ENCODE peak calls at places on chromosomes 6 and 20, in six cellular contexts. W is HepG2, L is left ventricle myocardium inferior, I is Peyer's patch, U is ascending aorta, Q is cardiac muscle cell. G is an unnamed sample.

GRCh38 chr6:18564775-18565174 is 177.6 kb downstream of the RNF144B start:
- DNase-seq in L (no peak), Q (no peak), U (no peak), W (no peak), I (no peak), G (no peak)

GRCh38 chr20:32356935-32357868 is 929 bp upstream of the ASXL1 start:
- DNase-seq in L (no peak), Q (peak), I (peak), W (peak), U (no peak), G (peak)

GRCh38 chr6:2697291-2697690 is 53.4 kb downstream of the MYLK4 start:
- DNase-seq in L (no peak), I (no peak), Q (no peak), U (no peak), W (no peak), G (no peak)

GRCh38 chr6:136051140-136051775 is 198.9 kb downstream of the MTFR2 start:
- DNase-seq in I (no peak), Q (no peak), W (no peak), L (no peak), U (no peak), G (no peak)

GRCh38 chr6:31680841-31681671 is at the start of gene LY6G5C:
- DNase-seq in U (peak), L (peak), Q (peak), I (peak), W (peak), G (peak)

GRCh38 chr6:34709386-34709785 is 12.8 kb upstream of the ILRUN start:
- DNase-seq in W (no peak), L (peak), U (no peak), I (no peak), Q (peak), G (peak)

GRCh38 chr6:147567141-147567805 is 58.8 kb downstream of the SAMD5 start:
- DNase-seq in U (no peak), I (no peak), W (no peak), L (no peak), Q (no peak), G (no peak)

GRCh38 chr20:2693996-2694471 is 1.5 kb downstream of the EBF4 start:
- DNase-seq in L (no peak), Q (no peak), W (no peak), U (no peak), I (peak), G (no peak)

GRCh38 chr6:24283043-24283985 is 74.5 kb downstream of the DCDC2 start:
- DNase-seq in U (no peak), I (peak), W (peak), Q (peak), L (peak), G (peak)

GRCh38 chr6:134537146-134537555 is 219.2 kb upstream of the SGK1 start:
- DNase-seq in I (no peak), W (no peak), U (no peak), Q (no peak), L (no peak), G (no peak)

GRCh38 chr20:59640267-59640666 is 35.9 kb downstream of the PHACTR3 start:
- DNase-seq in W (no peak), I (no peak), L (no peak), Q (no peak), U (no peak), G (no peak)

GRCh38 chr6:160750276-160750689 is 48.2 kb downstream of the PLG start:
- DNase-seq in Q (peak), I (no peak), W (peak), L (no peak), U (no peak), G (no peak)

GRCh38 chr6:154650351-154650750 is 82.9 kb upstream of the SCAF8 start:
- DNase-seq in U (no peak), W (no peak), L (no peak), Q (no peak), I (no peak), G (no peak)

GRCh38 chr20:32456869-32457421 is 98.8 kb downstream of the ASXL1 start:
- DNase-seq in Q (peak), I (no peak), L (no peak), W (no peak), U (no peak), G (no peak)

GRCh38 chr6:52576392-52577021 is 353 bp downstream of the TRAM2 start:
- DNase-seq in Q (no peak), W (peak), I (peak), U (no peak), L (peak), G (no peak)

GRCh38 chr6:112618796-112619195 is 271.7 kb downstream of the RFPL4B start:
- DNase-seq in U (no peak), I (no peak), W (no peak), Q (peak), L (no peak), G (no peak)

GRCh38 chr20:35006009-35006408 is 50.3 kb downstream of the MYH7B start:
- DNase-seq in W (no peak), L (no peak), I (peak), U (no peak), Q (no peak), G (no peak)

GRCh38 chr6:77620290-77620882 is 32.5 kb upstream of the MEI4 start:
- DNase-seq in Q (peak), I (no peak), L (no peak), U (no peak), W (peak), G (no peak)

GRCh38 chr6:79373880-79374279 is 139.4 kb upstream of the HMGN3 start:
- DNase-seq in U (no peak), I (no peak), W (no peak), Q (no peak), L (no peak), G (no peak)

GRCh38 chr20:46400828-46401477 is 5.5 kb downstream of the ELMO2 start:
- DNase-seq in I (no peak), U (no peak), W (no peak), L (no peak), Q (no peak), G (no peak)

GRCh38 chr6:12335717-12336116 is 45.6 kb downstream of the EDN1 start:
- DNase-seq in I (no peak), W (no peak), Q (no peak), U (no peak), L (no peak), G (no peak)
- TF ChIP-seq CTCF in I (no peak), W (peak), Q (no peak), U (no peak), L (no peak), G (no peak)

GRCh38 chr20:33532753-33533459 is 43.0 kb downstream of the CBFA2T2 start:
- DNase-seq in U (no peak), Q (no peak), W (no peak), L (no peak), I (no peak), G (no peak)

GRCh38 chr20:33526769-33527168 is 36.9 kb downstream of the CBFA2T2 start:
- DNase-seq in L (no peak), W (no peak), U (no peak), I (no peak), Q (no peak), G (no peak)

DNA sequence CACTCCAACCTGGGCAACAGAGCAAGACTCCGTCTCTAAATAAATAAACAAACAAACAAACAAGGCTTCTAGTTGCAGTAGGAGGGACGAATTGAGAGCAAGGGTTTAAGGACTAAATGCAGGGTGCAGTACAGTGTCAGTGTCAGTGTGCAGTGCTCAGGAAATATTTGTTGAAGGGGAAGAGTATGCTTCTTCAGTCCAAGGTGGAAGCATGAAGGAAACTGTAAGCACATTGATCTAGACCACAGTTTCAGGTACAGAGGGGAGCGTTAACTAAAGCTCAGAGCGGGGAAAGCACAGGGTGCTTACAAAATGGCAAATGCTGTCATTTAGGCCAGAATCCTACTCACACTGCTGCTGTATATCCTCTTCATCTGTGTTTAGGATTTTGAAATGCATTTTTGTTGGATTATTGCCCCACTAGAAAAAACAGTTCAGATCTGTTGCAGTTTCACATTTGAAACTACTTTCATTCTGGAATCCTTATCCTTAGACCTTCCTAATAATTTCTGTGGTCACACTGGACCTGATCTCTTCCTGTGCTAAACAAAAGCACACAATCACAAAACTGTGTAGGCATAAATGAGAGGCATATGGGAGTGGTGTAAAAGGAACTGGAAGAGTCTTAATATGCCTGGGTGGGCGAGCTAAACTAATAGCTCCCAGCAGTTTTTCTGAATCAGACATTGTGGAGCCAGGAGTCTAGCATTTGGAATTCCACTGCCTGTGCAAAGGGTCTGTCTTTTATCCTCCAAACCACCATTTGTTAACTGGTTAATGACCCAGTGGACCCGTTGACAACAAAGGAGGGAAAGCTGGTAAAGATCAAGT is 41.4 kb downstream of the CBFA2T2 start:
- DNase-seq in W (peak), Q (peak), L (no peak), U (no peak), I (no peak), G (no peak)
- H3K27ac ChIP-seq in W (peak), Q (peak), L (peak), U (no peak), I (no peak), G (no peak)

DNA sequence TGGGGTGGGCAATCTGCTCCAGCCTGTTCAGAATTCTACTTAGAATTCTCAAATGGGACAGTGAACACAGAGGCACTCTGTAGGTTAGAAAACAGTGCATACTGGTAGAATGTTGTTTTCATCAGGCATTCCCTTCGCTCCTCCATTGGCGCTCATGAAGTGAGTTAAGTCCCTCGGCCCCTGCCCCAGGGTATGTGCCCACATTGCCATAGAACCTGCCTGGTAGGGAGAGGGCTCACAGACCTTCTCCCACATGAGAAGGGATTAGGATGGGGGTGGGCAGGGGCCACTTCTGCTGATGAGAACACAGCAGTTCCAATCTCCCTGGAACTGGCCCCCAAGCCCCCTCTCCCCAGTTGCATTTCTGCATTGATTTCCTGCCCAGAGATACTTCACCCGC is 112.4 kb downstream of the LY86 start:
- DNase-seq in I (no peak), W (no peak), L (no peak), U (no peak), Q (no peak), G (no peak)
- TF ChIP-seq CTCF in I (no peak), W (no peak), L (no peak), U (no peak), Q (no peak), G (no peak)

GRCh38 chr6:6825986-6826901 is 237.7 kb downstream of the LY86 start:
- DNase-seq in Q (no peak), I (peak), L (peak), U (no peak), W (no peak), G (no peak)
- H3K27ac ChIP-seq in Q (no peak), I (no peak), L (peak), U (no peak), W (no peak), G (no peak)

DNA sequence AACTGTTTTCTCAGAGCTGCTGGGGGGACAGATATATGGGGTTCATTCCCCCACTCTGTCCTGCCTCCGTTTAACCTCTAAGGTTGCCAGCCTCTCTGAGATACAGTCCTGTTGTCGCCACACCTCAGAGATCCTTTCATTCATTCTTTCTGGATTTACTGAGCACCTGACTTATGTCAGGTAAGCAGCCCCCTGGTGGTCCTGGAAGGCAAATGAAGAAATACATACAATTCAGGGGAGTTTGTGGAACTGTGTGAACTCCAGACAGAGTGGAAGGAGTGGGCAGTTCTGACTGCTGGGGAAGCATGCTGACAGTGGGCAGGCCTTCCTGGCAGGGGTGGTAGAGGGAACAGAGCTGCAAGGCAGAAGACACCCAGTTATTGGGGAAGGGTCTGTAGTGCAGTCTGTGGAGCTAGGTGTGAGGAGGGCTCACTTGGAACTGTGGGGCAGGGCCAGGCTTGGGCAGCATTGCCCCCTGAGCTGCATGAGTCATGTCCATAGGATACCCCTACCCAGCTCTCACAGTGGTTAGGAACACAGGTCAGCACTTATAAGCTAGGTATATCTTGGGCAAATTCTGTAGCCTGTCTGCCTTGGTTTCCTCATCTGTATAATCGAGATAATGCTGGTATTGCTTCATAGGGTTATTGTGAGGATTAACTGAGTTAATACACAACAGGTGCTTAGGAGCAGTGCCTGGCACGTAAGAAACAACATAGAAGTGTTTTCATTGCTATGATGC is 12.8 kb upstream of the SGK2 start:
- DNase-seq in W (no peak), Q (no peak), I (peak), U (no peak), L (no peak), G (no peak)
- TF ChIP-seq CTCF in W (no peak), Q (no peak), I (no peak), U (no peak), L (no peak), G (no peak)

GRCh38 chr6:20182926-20183521 is 29.2 kb downstream of the MBOAT1 start:
- DNase-seq in I (peak), U (no peak), W (no peak), Q (no peak), L (peak), G (no peak)
- H3K27ac ChIP-seq in I (no peak), U (no peak), W (no peak), Q (no peak), L (peak), G (no peak)

DNA sequence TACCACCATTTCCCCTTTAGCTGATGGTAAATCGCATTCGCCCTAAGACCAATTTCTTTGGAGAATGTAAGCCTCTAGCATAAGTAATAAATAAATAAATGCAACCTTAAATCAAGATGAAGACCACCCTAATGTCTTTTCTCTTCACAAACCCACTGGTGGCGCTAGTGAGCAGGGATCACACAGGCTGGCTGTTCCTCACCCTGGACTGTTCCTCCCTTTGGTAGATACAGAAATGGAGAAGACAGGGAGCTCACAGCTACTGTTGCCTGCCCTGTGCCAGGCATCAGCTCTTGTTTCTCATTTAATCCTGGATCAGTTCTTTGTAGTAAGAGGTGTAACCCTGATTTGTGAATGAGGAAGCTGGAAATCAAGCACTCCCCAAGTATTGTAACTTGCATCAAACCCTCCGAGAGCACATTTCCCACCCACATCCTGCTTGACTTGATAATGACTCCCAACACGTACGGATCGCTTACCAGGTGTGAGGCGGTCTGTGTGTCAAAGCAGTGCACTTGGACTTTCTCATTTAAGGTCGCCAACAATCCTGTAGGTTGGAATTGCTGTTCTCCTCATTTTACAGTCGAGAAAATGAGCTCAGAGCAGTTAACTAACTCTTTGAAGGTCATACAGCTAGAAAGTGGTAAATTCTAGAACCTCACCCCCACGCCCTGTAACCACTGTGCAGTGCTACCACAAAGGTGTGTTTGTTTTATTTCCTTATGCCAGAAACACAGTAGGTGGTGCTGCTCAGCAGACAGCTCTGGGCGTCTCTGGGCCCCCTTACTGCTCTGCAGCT is 236.2 kb downstream of the TSHZ2 start:
- DNase-seq in W (no peak), U (no peak), L (no peak), I (no peak), Q (peak), G (no peak)
- TF ChIP-seq CTCF in W (peak), U (no peak), L (no peak), I (no peak), Q (no peak), G (no peak)

GRCh38 chr6:158322724-158323560 is 10.7 kb downstream of the TULP4 start:
- DNase-seq in I (no peak), L (no peak), U (no peak), Q (no peak), W (peak), G (no peak)

GRCh38 chr6:158322400-158322723 is 10.1 kb downstream of the TULP4 start:
- DNase-seq in U (no peak), I (no peak), L (no peak), W (no peak), Q (no peak), G (no peak)

GRCh38 chr6:158321960-158322359 is 9.7 kb downstream of the TULP4 start:
- DNase-seq in Q (no peak), I (no peak), W (no peak), U (no peak), L (no peak), G (no peak)

GRCh38 chr6:158324136-158324535 is 11.9 kb downstream of the TULP4 start:
- DNase-seq in Q (no peak), L (no peak), W (no peak), I (no peak), U (no peak), G (no peak)

DNA sequence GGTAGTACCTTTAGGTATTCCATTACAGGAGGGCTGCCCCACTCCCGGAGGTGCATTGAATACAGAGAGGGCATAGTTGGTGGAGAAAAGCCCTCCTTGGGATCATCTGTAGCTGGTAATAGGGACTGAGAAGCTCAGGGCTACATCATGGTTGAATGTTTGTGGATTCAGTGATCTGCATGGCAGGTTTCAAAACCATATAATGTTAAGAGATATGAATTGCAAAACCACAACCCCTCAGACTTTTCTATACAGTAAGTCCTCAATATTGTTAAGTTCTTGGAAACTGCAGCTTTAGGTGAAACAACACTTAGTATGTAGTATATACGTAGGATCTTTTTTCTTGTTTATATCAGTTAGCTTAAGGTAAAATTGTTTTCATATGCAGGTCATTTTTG is 11.3 kb downstream of the TULP4 start:
- DNase-seq in W (no peak), U (no peak), I (no peak), L (no peak), Q (no peak), G (no peak)
- H3K27ac ChIP-seq in W (peak), U (no peak), I (no peak), L (no peak), Q (peak), G (no peak)

G was measured in right lobe of liver.